ENCODE peak calls at places on chromosomes 4 and X, in eight cellular contexts. L is GM20000; D is ACHN; X is right atrium auricular region; V is NCI-H226; K is stomach; G is ELR; Y is activated CD8-positive, alpha-beta memory T cell treated with anti-CD3 and anti-CD28 coated beads, Interleukin-2, amount 50 U/mL, for 48 hours. O is an unnamed sample.

GRCh38 chrX:101759000-101759399 is 99.3 kb upstream of the ARMCX2 start:
- DNase-seq in L (peak), D (peak), X (no peak), V (no peak), K (no peak), G (peak), Y (no peak), O (no peak)

GRCh38 chrX:37434362-37434761 is 85.2 kb downstream of the PRRG1 start:
- DNase-seq in L (no peak), D (no peak), X (no peak), V (no peak), K (no peak), G (no peak), Y (no peak), O (no peak)

GRCh38 chr4:87978656-87979055 is 3.1 kb downstream of the SPP1 start:
- DNase-seq in L (no peak), D (peak), X (no peak), V (peak), K (no peak), G (peak), Y (no peak), O (no peak)

GRCh38 chr4:128715616-128716015 is 93.9 kb upstream of the JADE1 start:
- DNase-seq in L (no peak), D (no peak), X (no peak), V (no peak), K (no peak), G (no peak), Y (no peak), O (no peak)

GRCh38 chrX:44915361-44915868 is 42.4 kb downstream of the KDM6A start:
- DNase-seq in L (no peak), D (no peak), X (no peak), V (peak), K (no peak), G (no peak), Y (no peak), O (no peak)

GRCh38 chrX:35622601-35623000 is 175.5 kb upstream of the MAGEB16 start:
- DNase-seq in L (no peak), D (no peak), X (no peak), V (no peak), K (no peak), G (no peak), Y (no peak), O (no peak)

GRCh38 chrX:109732319-109732779 is 708 bp downstream of the ACSL4 start:
- DNase-seq in L (no peak), D (peak), X (no peak), V (peak), K (no peak), G (peak), Y (no peak), O (no peak)

GRCh38 chr4:72375050-72375736 is 193.8 kb downstream of the ADAMTS3 start:
- DNase-seq in L (no peak), D (peak), X (no peak), V (peak), K (no peak), G (peak), Y (no peak), O (no peak)

GRCh38 chr4:177405508-177405907 is 36.7 kb downstream of the AGA start:
- DNase-seq in L (no peak), D (no peak), X (no peak), V (no peak), K (no peak), G (no peak), Y (no peak), O (no peak)

GRCh38 chr4:79181190-79181589 is 144.7 kb downstream of the NAA11 start:
- DNase-seq in L (no peak), D (no peak), X (no peak), V (no peak), K (no peak), G (peak), Y (no peak), O (no peak)

GRCh38 chrX:34371740-34372139 is 239.6 kb upstream of the FAM47A start:
- DNase-seq in L (no peak), D (no peak), X (no peak), V (no peak), K (no peak), G (no peak), Y (no peak), O (no peak)

O was measured in GM10248.